ENCODE peak calls at places on chromosome 12, in five cellular contexts. A is left lung, X is lower lobe of right lung, D is PC-3, U is heart right ventricle. E is an unnamed sample.

GRCh38 chr12:105492591-105492990 is 162.1 kb downstream of the C12orf75 start:
- DNase-seq in A (no peak), X (no peak), D (no peak), U (no peak), E (no peak)

GRCh38 chr12:106019130-106019529 is 119.6 kb downstream of the NUAK1 start:
- DNase-seq in A (no peak), X (no peak), D (no peak), U (no peak), E (no peak)

GRCh38 chr12:12723681-12724420 is 6.7 kb downstream of the CDKN1B start:
- DNase-seq in A (peak; percentile 84), X (peak; percentile 59), D (peak; percentile 23), U (peak; percentile 48), E (no peak)

GRCh38 chr12:120290541-120291312 is 976 bp downstream of the RNU4-2 start:
- DNase-seq in A (no peak), X (peak; percentile 57), D (no peak), U (no peak), E (no peak)

GRCh38 chr12:112149596-112149995 is 24.2 kb downstream of the TRAFD1 start:
- DNase-seq in A (peak; percentile 46), X (no peak), D (peak; percentile 98), U (no peak), E (no peak)

GRCh38 chr12:51954465-51955361 is 3.2 kb downstream of the ACVR1B start:
- DNase-seq in A (no peak), X (no peak), D (peak; percentile 82), U (no peak), E (no peak)

GRCh38 chr12:91982946-91983345 is 162.7 kb downstream of the BTG1 start:
- DNase-seq in A (no peak), X (no peak), D (no peak), U (no peak), E (no peak)

GRCh38 chr12:105427883-105428282 is 97.4 kb downstream of the C12orf75 start:
- DNase-seq in A (no peak), X (no peak), D (peak; percentile 61), U (no peak), E (no peak)

GRCh38 chr12:20150835-20151234 is 217.5 kb upstream of the PDE3A start:
- DNase-seq in A (no peak), X (no peak), D (peak; percentile 11), U (no peak), E (no peak)

GRCh38 chr12:34394211-34395055 is 372.1 kb downstream of the ALG10 start:
- DNase-seq in A (peak; percentile 69), X (peak; percentile 28), D (no peak), U (peak; percentile 1), E (peak; percentile 26)

GRCh38 chr12:52324068-52324444 is 2.9 kb upstream of the KRT83 start:
- DNase-seq in A (no peak), X (no peak), D (no peak), U (no peak), E (peak; percentile 16)

GRCh38 chr12:1022032-1022970 is 31.3 kb downstream of the ERC1 start:
- DNase-seq in A (no peak), X (no peak), D (no peak), U (no peak), E (no peak)

GRCh38 chr12:3117144-3117581 is 40.0 kb downstream of the TSPAN9 start:
- DNase-seq in A (no peak), X (no peak), D (peak; percentile 37), U (peak; percentile 63), E (no peak)

GRCh38 chr12:89529738-89530137 is 3.9 kb upstream of the POC1B start:
- DNase-seq in A (no peak), X (no peak), D (peak; percentile 74), U (no peak), E (no peak)

GRCh38 chr12:6996040-6996441 is 22.2 kb downstream of the LPCAT3 start:
- DNase-seq in A (no peak), X (no peak), D (peak; percentile 14), U (no peak), E (no peak)

GRCh38 chr12:19447386-19447785 is 8.1 kb downstream of the AEBP2 start:
- DNase-seq in A (no peak), X (no peak), D (no peak), U (no peak), E (no peak)

GRCh38 chr12:116662612-116663144 is 75.2 kb downstream of the SPRING1 start:
- DNase-seq in A (no peak), X (no peak), D (no peak), U (no peak), E (no peak)

GRCh38 chr12:13234045-13234641 is 37.6 kb downstream of the EMP1 start:
- DNase-seq in A (no peak), X (no peak), D (peak; percentile 82), U (peak; percentile 67), E (no peak)

GRCh38 chr12:110256780-110257431 is 24.1 kb upstream of the ATP2A2 start:
- DNase-seq in A (peak; percentile 76), X (peak; percentile 61), D (no peak), U (peak; percentile 62), E (no peak)

GRCh38 chr12:1234073-1234472 is 243.1 kb downstream of the ERC1 start:
- DNase-seq in A (no peak), X (no peak), D (peak; percentile 50), U (no peak), E (no peak)

GRCh38 chr12:54569995-54570531 is 18.4 kb downstream of the PPP1R1A start:
- DNase-seq in A (no peak), X (no peak), D (no peak), U (no peak), E (no peak)

GRCh38 chr12:54571166-54571856 is 17.1 kb downstream of the PPP1R1A start:
- DNase-seq in A (no peak), X (no peak), D (no peak), U (no peak), E (no peak)

GRCh38 chr12:54572881-54573280 is 15.6 kb downstream of the PPP1R1A start:
- DNase-seq in A (no peak), X (no peak), D (no peak), U (no peak), E (no peak)

GRCh38 chr12:54569072-54569471 is 19.4 kb downstream of the PPP1R1A start:
- DNase-seq in A (no peak), X (no peak), D (no peak), U (no peak), E (no peak)

DNA sequence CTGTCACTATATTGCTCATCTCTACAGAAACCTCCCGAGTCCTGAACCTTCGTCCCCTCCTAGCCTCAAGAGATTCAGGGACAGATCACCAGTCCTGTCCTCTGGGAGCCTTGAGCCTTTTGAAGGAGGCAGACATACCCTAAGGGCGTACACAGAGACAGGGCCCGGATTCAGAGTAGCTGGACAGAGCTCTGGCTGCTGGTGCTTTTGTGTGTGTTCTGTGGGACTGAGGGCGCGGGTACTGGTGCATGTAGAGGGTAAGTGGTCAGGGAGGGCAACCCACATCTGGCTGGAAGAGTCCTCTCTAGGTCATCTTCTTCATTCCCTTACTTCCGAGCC is 16.6 kb downstream of the PPP1R1A start:
- DNase-seq in A (no peak), X (no peak), D (no peak), U (no peak), E (no peak)
- H3K4me3 ChIP-seq in A (no peak overlapping the region), X (no peak overlapping the region), D (no peak overlapping the region), U (no peak overlapping the region), E (no peak overlapping the region)

DNA sequence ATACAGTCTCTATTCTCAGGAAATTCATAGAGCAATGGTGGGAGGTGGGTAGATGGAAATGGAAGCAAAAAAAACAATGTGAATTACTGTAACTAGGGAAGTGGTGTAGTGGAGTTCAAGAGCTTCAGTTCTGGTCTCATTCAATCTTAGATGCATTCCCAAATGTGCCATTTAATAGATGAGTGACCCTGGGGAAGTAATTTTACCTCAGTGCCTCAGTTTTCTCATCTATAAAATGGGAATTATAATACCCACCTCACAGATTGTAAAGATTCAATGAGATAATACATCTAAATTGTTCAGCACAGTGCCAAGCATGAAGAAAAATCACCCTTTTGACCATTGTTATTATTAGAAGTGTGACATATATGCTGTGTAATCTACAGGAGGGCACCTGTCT is 173.1 kb downstream of the SLC38A4 start:
- DNase-seq in A (no peak), X (no peak), D (no peak), U (no peak), E (no peak)
- H3K4me3 ChIP-seq in A (no peak overlapping the region), X (no peak overlapping the region), D (no peak overlapping the region), U (no peak overlapping the region), E (no peak overlapping the region)

GRCh38 chr12:78917513-78917912 is 52.9 kb downstream of the SYT1 start:
- DNase-seq in A (no peak), X (no peak), D (no peak), U (no peak), E (no peak)
- H3K4me3 ChIP-seq in A (no peak overlapping the region), X (no peak overlapping the region), D (no peak overlapping the region), U (no peak overlapping the region), E (no peak overlapping the region)

GRCh38 chr12:124386059-124386458 is 91.2 kb downstream of the RFLNA start:
- DNase-seq in A (no peak), X (no peak), D (peak; percentile 81), U (peak; percentile 64), E (no peak)
- H3K4me3 ChIP-seq in A (no peak overlapping the region), X (no peak overlapping the region), D (peak overlapping the region; percentile 90), U (peak overlapping the region; percentile 52), E (peak overlapping the region; percentile 57)

DNA sequence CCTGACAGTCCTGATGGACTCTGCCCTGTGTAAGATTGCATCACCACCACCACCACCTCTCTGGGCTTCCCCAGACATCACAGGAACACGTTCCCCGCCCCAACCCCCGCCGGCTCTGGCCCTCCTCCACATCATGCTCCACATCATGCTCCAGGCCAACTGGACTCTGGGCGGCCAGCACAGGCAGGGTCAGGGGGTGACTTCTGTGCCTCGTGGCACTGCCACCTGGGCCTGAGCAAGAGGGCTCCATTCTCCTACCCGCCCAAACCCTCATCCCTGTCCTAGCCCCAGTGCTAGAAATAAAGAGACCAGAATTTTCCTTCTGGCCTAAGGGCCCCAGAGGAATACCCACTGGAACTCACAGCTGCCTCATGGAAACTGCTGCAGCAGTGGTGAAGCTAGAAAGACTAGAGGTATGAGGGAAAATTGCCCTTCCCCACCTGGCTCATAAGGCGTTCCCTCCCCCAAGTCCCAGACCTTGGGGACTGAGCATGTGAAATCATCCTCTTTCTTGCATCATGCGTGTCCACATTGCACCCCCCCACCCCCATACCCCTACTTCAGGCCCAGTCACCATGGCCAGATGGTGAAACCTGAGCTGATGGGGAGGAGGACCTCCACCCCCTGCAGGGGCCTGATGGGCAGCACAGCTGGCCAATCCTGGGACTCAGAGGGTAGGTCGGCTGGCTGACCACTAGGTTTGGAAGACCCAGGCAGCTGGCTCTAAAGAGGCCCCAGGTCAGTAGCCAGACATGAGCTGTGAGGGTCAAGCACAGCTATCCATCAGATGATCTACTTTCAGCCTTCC is at the start of gene INHBE:
- DNase-seq in A (no peak), X (no peak), D (no peak), U (no peak), E (no peak)
- H3K4me3 ChIP-seq in A (no peak within 1 kb of the TSS), X (no peak within 1 kb of the TSS), D (no peak within 1 kb of the TSS), U (no peak within 1 kb of the TSS), E (no peak within 1 kb of the TSS)